ENCODE peak calls at places on chromosome 20, in four cellular contexts. A is GM12878, Y is PC-3, M is right atrium auricular region. V is an unnamed sample. For H3K4me1, the result is how much of the 10 kb centered on the place peaks cover.

GRCh38 chr20:41862023-41862422 is 243.8 kb upstream of the CHD6 start:
- DNase-seq in A (no peak), Y (no peak), M (no peak), V (no peak)

GRCh38 chr20:19205999-19206398 is 6.4 kb upstream of the SLC24A3 start:
- DNase-seq in A (peak), Y (peak), M (peak), V (peak)

GRCh38 chr20:59958626-59959025 is 403 bp downstream of the CDH26 start:
- DNase-seq in A (no peak), Y (no peak), M (no peak), V (no peak)

GRCh38 chr20:57584768-57585461 is 24.0 kb downstream of the PCK1 start:
- DNase-seq in A (no peak), Y (no peak), M (no peak), V (no peak)

GRCh38 chr20:21613512-21613911 is 92.0 kb upstream of the PAX1 start:
- DNase-seq in A (no peak), Y (peak), M (no peak), V (no peak)

GRCh38 chr20:8678098-8678776 is 390.6 kb upstream of the PLCB4 start:
- DNase-seq in A (no peak), Y (no peak), M (no peak), V (no peak)

GRCh38 chr20:44291754-44292153 is 19.2 kb downstream of the FITM2 start:
- DNase-seq in A (no peak), Y (no peak), M (no peak), V (no peak)

GRCh38 chr20:47172579-47172978 is 183.9 kb downstream of the ZMYND8 start:
- DNase-seq in A (no peak), Y (no peak), M (no peak), V (no peak)

GRCh38 chr20:25452333-25452732 is 44.9 kb downstream of the GINS1 start:
- DNase-seq in A (no peak), Y (no peak), M (no peak), V (no peak)

GRCh38 chr20:39823239-39823638 is 861.1 kb downstream of the DHX35 start:
- DNase-seq in A (no peak), Y (no peak), M (no peak), V (no peak)

GRCh38 chr20:10523438-10523837 is 88.3 kb downstream of the SLX4IP start:
- DNase-seq in A (no peak), Y (peak), M (no peak), V (no peak)

GRCh38 chr20:61314326-61315010 is 62.4 kb downstream of the CDH4 start:
- DNase-seq in A (no peak), Y (no peak), M (no peak), V (no peak)

GRCh38 chr20:57448764-57449354 is 57.7 kb downstream of the RBM38 start:
- DNase-seq in A (no peak), Y (no peak), M (no peak), V (no peak)

GRCh38 chr20:13034936-13035335 is 26.2 kb downstream of the SPTLC3 start:
- DNase-seq in A (no peak), Y (no peak), M (no peak), V (no peak)

GRCh38 chr20:60080401-60080800 is 122.2 kb downstream of the CDH26 start:
- DNase-seq in A (no peak), Y (no peak), M (no peak), V (no peak)

GRCh38 chr20:33810885-33811762 is at the start of gene CHMP4B:
- DNase-seq in A (peak), Y (peak), M (peak), V (peak)

GRCh38 chr20:58461899-58462298 is 53.3 kb downstream of the APCDD1L start:
- DNase-seq in A (no peak), Y (no peak), M (no peak), V (no peak)

GRCh38 chr20:50834599-50835005 is 39.7 kb downstream of the BCAS4 start:
- DNase-seq in A (no peak), Y (peak), M (no peak), V (no peak)

GRCh38 chr20:22180244-22180643 is 404.1 kb downstream of the FOXA2 start:
- DNase-seq in A (no peak), Y (no peak), M (no peak), V (no peak)

GRCh38 chr20:2751868-2752630 is 48.4 kb downstream of the CPXM1 start:
- DNase-seq in A (no peak), Y (peak), M (no peak), V (no peak)

GRCh38 chr20:18738055-18738454 is 75.5 kb upstream of the SCP2D1 start:
- DNase-seq in A (no peak), Y (no peak), M (no peak), V (no peak)

GRCh38 chr20:50308513-50309279 is 118.1 kb downstream of the CEBPB start:
- DNase-seq in A (no peak), Y (peak), M (peak), V (peak)

GRCh38 chr20:881051-881820 is 34.9 kb downstream of the ANGPT4 start:
- DNase-seq in A (peak), Y (peak), M (no peak), V (no peak)

GRCh38 chr20:32894711-32895355 is 36.1 kb downstream of the EFCAB8 start:
- DNase-seq in A (no peak), Y (no peak), M (no peak), V (no peak)

GRCh38 chr20:63135411-63135810 is 80.5 kb downstream of the YTHDF1 start:
- DNase-seq in A (no peak), Y (no peak), M (no peak), V (no peak)

GRCh38 chr20:25437153-25437581 is 29.7 kb downstream of the GINS1 start:
- DNase-seq in A (no peak), Y (no peak), M (no peak), V (no peak)

GRCh38 chr20:56358070-56358469 is 704 bp upstream of the FAM210B start:
- DNase-seq in A (no peak), Y (peak), M (no peak), V (no peak)

GRCh38 chr20:7665311-7665863 is 274.9 kb downstream of the HAO1 start:
- DNase-seq in A (no peak), Y (no peak), M (no peak), V (no peak)

GRCh38 chr20:4167261-4168004 is 152.1 kb upstream of the RNF24 start:
- DNase-seq in A (no peak), Y (no peak), M (no peak), V (no peak)
- H3K4me1 ChIP-seq in A (under half), Y (under half), M (under half), V (under half)

GRCh38 chr20:3795511-3796468 is at the start of gene CDC25B:
- DNase-seq in A (peak), Y (peak), M (peak), V (peak)
- H3K4me1 ChIP-seq in A (under half), Y (under half), M (under half), V (half or more)

GRCh38 chr20:64210661-64211369 is 44.7 kb upstream of the PCMTD2 start:
- DNase-seq in A (no peak), Y (no peak), M (no peak), V (no peak)
- H3K4me1 ChIP-seq in A (under half), Y (under half), M (under half), V (under half)

GRCh38 chr20:36941403-36941835 is 10.1 kb downstream of the SAMHD1 start:
- DNase-seq in A (no peak), Y (peak), M (no peak), V (no peak)
- H3K4me1 ChIP-seq in A (under half), Y (under half), M (half or more), V (half or more)

V was measured in heart right ventricle.